ENCODE peak calls at places on chromosomes 16 and 17, in six cellular contexts. S is GM23338, Q is ascending aorta, C is HepG2, Y is Panc1, U is upper lobe of right lung. M is an unnamed sample.

GRCh38 chr17:34254651-34255380 is at the start of gene CCL2:
- DNase-seq in S (peak; percentile 85), U (no peak), Y (no peak), Q (no peak), C (no peak), M (peak; percentile 1)

GRCh38 chr16:73020409-73020884 is 27.5 kb downstream of the ZFHX3 start:
- DNase-seq in U (peak; percentile 62), Y (peak; percentile 33), Q (no peak), C (peak; percentile 92), S (no peak), M (peak; percentile 69)

GRCh38 chr17:45677770-45678169 is 106.3 kb upstream of the CRHR1 start:
- DNase-seq in Y (no peak), C (no peak), S (no peak), U (no peak), Q (no peak), M (no peak)

GRCh38 chr16:56658476-56658875 is 717 bp downstream of the MT1F start:
- DNase-seq in U (no peak), C (no peak), Q (no peak), S (no peak), Y (no peak), M (no peak)

GRCh38 chr16:25171390-25171789 is 45.4 kb upstream of the AQP8 start:
- DNase-seq in U (no peak), Q (no peak), C (no peak), S (no peak), Y (no peak), M (no peak)

GRCh38 chr16:72162105-72162680 is 9.8 kb downstream of the PMFBP1 start:
- DNase-seq in Q (no peak), U (no peak), S (peak; percentile 7), Y (no peak), C (no peak), M (no peak)

GRCh38 chr17:1620486-1620885 is 8.1 kb downstream of the SLC43A2 start:
- DNase-seq in Q (no peak), S (no peak), U (no peak), C (no peak), Y (no peak), M (no peak)

GRCh38 chr17:70208080-70208794 is 38.9 kb downstream of the KCNJ2 start:
- DNase-seq in C (no peak), U (no peak), Y (no peak), Q (no peak), S (no peak), M (no peak)

GRCh38 chr17:80441133-80441578 is 26.2 kb downstream of the ENDOV start:
- DNase-seq in S (peak; percentile 89), Y (no peak), C (peak; percentile 35), U (no peak), Q (no peak), M (peak; percentile 35)

GRCh38 chr16:60651351-60651750 is 1384.9 kb downstream of the CDH8 start:
- DNase-seq in S (no peak), Y (no peak), U (no peak), Q (no peak), C (no peak), M (no peak)

GRCh38 chr17:59783221-59784016 is 76.0 kb downstream of the VMP1 start:
- DNase-seq in S (no peak), C (no peak), U (no peak), Y (no peak), Q (no peak), M (peak; percentile 90)

GRCh38 chr16:74868501-74868900 is 93.9 kb upstream of the FA2H start:
- DNase-seq in Q (no peak), U (no peak), Y (no peak), C (peak; percentile 76), S (peak; percentile 39), M (no peak)

GRCh38 chr17:5035356-5035755 is at the start of gene SLC52A1:
- DNase-seq in U (no peak), S (peak; percentile 64), Y (no peak), C (no peak), Q (no peak), M (no peak)

GRCh38 chr16:46573008-46573833 is 48.0 kb downstream of the SHCBP1 start:
- DNase-seq in Y (no peak), U (no peak), S (no peak), Q (no peak), C (peak; percentile 32), M (peak; percentile 53)

GRCh38 chr17:33013596-33014375 is 22.1 kb downstream of the SPACA3 start:
- DNase-seq in Y (no peak), Q (no peak), U (no peak), C (no peak), S (no peak), M (no peak)

GRCh38 chr16:57276596-57276995 is 7.9 kb downstream of the PLLP start:
- DNase-seq in C (no peak), U (no peak), S (no peak), Q (no peak), Y (no peak), M (no peak)

GRCh38 chr16:31404353-31405064 is 11.4 kb downstream of the ITGAD start:
- DNase-seq in U (no peak), Q (no peak), Y (no peak), S (no peak), C (no peak), M (peak; percentile 79)

GRCh38 chr17:75776399-75777242 is 8.0 kb upstream of the UNK start:
- DNase-seq in C (no peak), S (no peak), Y (no peak), Q (no peak), U (peak; percentile 47), M (no peak)

GRCh38 chr16:15777533-15778203 is 79.2 kb downstream of the MYH11 start:
- DNase-seq in C (peak; percentile 85), Y (peak; percentile 51), S (peak; percentile 82), U (no peak), Q (no peak), M (peak; percentile 50)

GRCh38 chr16:4945560-4946502 is 8.9 kb upstream of the PPL start:
- DNase-seq in S (no peak), C (no peak), Y (no peak), U (peak; percentile 78), Q (no peak), M (peak; percentile 99)

GRCh38 chr16:13100970-13101369 is 199.6 kb downstream of the SHISA9 start:
- DNase-seq in U (no peak), Q (no peak), Y (no peak), S (no peak), C (no peak), M (no peak)

GRCh38 chr17:57861737-57862409 is 12.0 kb upstream of the MRPS23 start:
- DNase-seq in U (peak; percentile 85), Q (no peak), S (peak; percentile 73), Y (no peak), C (peak; percentile 54), M (peak; percentile 73)

GRCh38 chr17:4558311-4558972 is 1.9 kb downstream of the GGT6 start:
- DNase-seq in C (no peak), U (peak; percentile 53), Q (no peak), S (no peak), Y (no peak), M (no peak)

GRCh38 chr16:66936889-66937554 is 1.7 kb downstream of the CES2 start:
- DNase-seq in C (no peak), Y (no peak), Q (no peak), S (no peak), U (no peak), M (no peak)

GRCh38 chr16:22123146-22123545 is 30.8 kb downstream of the VWA3A start:
- DNase-seq in U (no peak), Y (no peak), Q (no peak), C (no peak), S (peak; percentile 53), M (no peak)
- TF ChIP-seq CTCF in U (peak; percentile 8), Y (peak; percentile 48), Q (no peak), C (peak; percentile 39), S (peak; percentile 12), M (peak; percentile 35)

DNA sequence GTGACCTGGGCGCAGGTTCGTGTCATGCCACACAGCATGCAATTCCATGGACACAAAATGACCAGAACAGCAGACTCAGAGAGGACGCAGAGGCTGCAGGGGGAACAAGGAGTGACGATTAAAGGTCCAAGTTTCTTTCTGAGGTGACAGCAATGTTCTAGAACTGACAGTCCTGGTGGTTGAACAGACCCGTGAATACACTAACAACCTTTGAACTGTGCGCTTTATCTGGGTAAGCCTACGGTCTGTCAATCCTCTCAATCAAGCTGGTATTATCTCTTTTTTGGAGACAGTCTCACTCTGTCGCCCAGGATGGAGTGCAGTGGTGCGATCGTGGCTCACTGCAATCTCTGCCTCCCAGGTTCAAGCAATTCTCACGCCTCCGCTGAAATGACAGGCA is 134.1 kb downstream of the ZNF778 start:
- DNase-seq in S (no peak), U (no peak), C (no peak), Y (no peak), Q (no peak), M (no peak)
- H3K4me1 ChIP-seq in S (peaks cover 39% of the 10 kb centered on the region), U (peaks cover 37% of the 10 kb centered on the region), C (peaks cover 73% of the 10 kb centered on the region), Y (peaks cover 43% of the 10 kb centered on the region), Q (no peaks in the 10 kb centered on the region), M (no peaks in the 10 kb centered on the region)

GRCh38 chr17:50911450-50911849 is 45.3 kb upstream of the TOB1 start:
- DNase-seq in Q (no peak), U (no peak), C (no peak), S (no peak), Y (no peak), M (no peak)

GRCh38 chr17:50911890-50912289 is 45.7 kb upstream of the TOB1 start:
- DNase-seq in S (peak; percentile 60), U (no peak), Y (no peak), C (no peak), Q (no peak), M (no peak)

GRCh38 chr17:50908140-50908859 is 42.1 kb upstream of the TOB1 start:
- DNase-seq in Y (no peak), S (no peak), U (no peak), C (no peak), Q (no peak), M (no peak)

GRCh38 chr17:50908860-50909764 is 43.0 kb upstream of the TOB1 start:
- DNase-seq in S (peak; percentile 76), Q (no peak), U (peak; percentile 86), Y (no peak), C (peak; percentile 93), M (no peak)

DNA sequence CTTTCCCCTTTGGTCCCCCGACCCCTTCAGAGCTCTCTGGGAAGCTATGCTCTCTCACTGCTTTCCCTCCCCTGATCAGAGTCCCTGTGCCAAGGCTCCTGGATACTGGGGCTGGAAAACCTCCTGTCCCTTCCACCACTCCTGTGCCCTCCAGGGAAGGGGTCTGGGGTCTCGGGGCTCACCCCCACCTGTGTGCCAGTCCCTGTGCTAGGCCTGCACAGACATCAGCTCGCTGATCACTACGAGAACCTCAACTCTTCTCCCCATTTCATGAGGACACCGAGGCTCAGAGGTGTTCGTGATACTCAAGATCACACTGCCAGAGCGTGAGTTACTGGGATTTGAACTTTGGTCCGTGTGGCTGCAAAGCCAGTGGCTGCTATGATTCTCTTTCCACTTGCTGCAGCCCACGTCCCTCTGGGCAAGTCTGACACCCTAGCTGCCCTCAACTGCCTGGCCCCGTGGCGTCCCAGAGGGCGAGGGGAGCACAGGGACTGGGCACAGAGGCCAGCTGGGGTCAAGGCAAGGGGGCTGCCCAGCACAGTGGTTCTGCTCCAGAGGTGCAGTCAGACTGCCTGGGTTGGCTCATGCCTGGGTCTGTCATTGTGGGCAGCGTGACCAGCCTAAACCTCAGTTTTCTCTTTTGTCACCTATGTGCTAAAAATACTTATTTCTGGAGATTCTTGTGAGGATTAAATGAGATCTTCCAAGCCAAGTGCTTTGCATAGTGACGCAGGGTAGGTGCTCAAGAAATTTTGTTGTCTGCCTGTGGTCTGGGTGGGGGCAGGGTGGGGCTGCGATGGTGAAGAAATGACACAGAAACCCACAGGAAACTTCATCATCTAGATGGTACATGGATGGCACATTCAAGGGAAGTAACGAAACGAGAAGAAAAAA is 43.9 kb upstream of the TOB1 start:
- DNase-seq in Q (no peak), Y (no peak), S (no peak), U (no peak), C (peak; percentile 63), M (no peak)
- TF ChIP-seq CTCF in Q (no peak), Y (no peak), S (no peak), U (no peak), C (no peak), M (no peak)

GRCh38 chr17:8118769-8119574 is 658 bp upstream of the ALOXE3 start:
- DNase-seq in Q (peak; percentile 63), Y (no peak), U (peak; percentile 94), S (peak; percentile 91), C (peak; percentile 77), M (peak; percentile 67)
- H3K4me1 ChIP-seq in Q (peaks cover 21% of the 10 kb centered on the region), Y (no peaks in the 10 kb centered on the region), U (peaks cover 54% of the 10 kb centered on the region), S (peaks cover 12% of the 10 kb centered on the region), C (peaks cover 52% of the 10 kb centered on the region), M (peaks cover 11% of the 10 kb centered on the region)